ENCODE peak calls at places on chromosomes 16 and 17, in five cellular contexts. B is adrenal gland, Y is WTC11, A is Calu3, Q is GM13977. R is an unnamed sample.

GRCh38 chr16:2388875-2389433 is 40.3 kb upstream of the CCNF start:
- DNase-seq in A (peak; percentile 2), Y (no peak), Q (no peak), B (no peak), R (peak; percentile 8)

GRCh38 chr17:2695243-2695960 is 16.2 kb downstream of the CLUH start:
- DNase-seq in Y (peak; percentile 9), B (no peak), Q (peak; percentile 41), A (no peak), R (no peak)

GRCh38 chr17:69592692-69593350 is 178.3 kb downstream of the MAP2K6 start:
- DNase-seq in B (no peak), A (no peak), Y (no peak), Q (no peak), R (no peak)

GRCh38 chr17:306536-307294 is 45.9 kb downstream of the RPH3AL start:
- DNase-seq in Y (no peak), Q (no peak), B (no peak), A (no peak), R (no peak)

GRCh38 chr17:81821147-81821546 is 11.9 kb downstream of the MCRIP1 start:
- DNase-seq in Q (no peak), Y (no peak), A (no peak), B (no peak), R (peak; percentile 28)

GRCh38 chr17:5580367-5580766 is 3.9 kb downstream of the NLRP1 start:
- DNase-seq in Y (no peak), B (no peak), A (no peak), Q (no peak), R (no peak)

GRCh38 chr17:82917656-82918345 is 78.0 kb upstream of the ZNF750 start:
- DNase-seq in Q (peak; percentile 70), A (peak; percentile 12), Y (peak; percentile 62), B (peak; percentile 69), R (peak; percentile 63)

GRCh38 chr16:82138478-82139285 is 31.3 kb downstream of the MPHOSPH6 start:
- DNase-seq in B (no peak), A (no peak), Y (no peak), Q (no peak), R (no peak)

GRCh38 chr16:53829186-53829747 is 125.3 kb downstream of the FTO start:
- DNase-seq in B (no peak), Q (no peak), Y (no peak), A (no peak), R (no peak)

GRCh38 chr16:24348511-24349290 is 92.6 kb downstream of the CACNG3 start:
- DNase-seq in Y (peak; percentile 15), Q (no peak), A (no peak), B (no peak), R (no peak)

GRCh38 chr16:86931410-86931941 is 353.1 kb downstream of the FOXL1 start:
- DNase-seq in A (no peak), Y (no peak), Q (no peak), B (peak; percentile 71), R (no peak)

GRCh38 chr16:84497418-84497817 is 7.0 kb downstream of the MEAK7 start:
- DNase-seq in Y (no peak), A (no peak), B (peak; percentile 28), Q (no peak), R (no peak)

GRCh38 chr17:20073056-20073979 is 64.2 kb downstream of the SPECC1 start:
- DNase-seq in Q (peak; percentile 19), B (peak; percentile 74), Y (no peak), A (no peak), R (peak; percentile 55)

GRCh38 chr16:55056585-55057520 is 126.2 kb downstream of the IRX5 start:
- DNase-seq in Y (peak; percentile 81), Q (no peak), A (peak; percentile 42), B (no peak), R (peak; percentile 16)

GRCh38 chr17:46182961-46183360 is 10.3 kb downstream of the KANSL1 start:
- DNase-seq in Q (no peak), A (no peak), B (no peak), Y (no peak), R (no peak)

GRCh38 chr17:17150450-17150804 is 55.7 kb downstream of the PLD6 start:
- DNase-seq in B (no peak), Y (no peak), A (no peak), Q (peak; percentile 52), R (no peak)

GRCh38 chr17:36721560-36722120 is 120.3 kb downstream of the MRM1 start:
- DNase-seq in Q (peak; percentile 57), Y (no peak), B (no peak), A (no peak), R (peak; percentile 21)

GRCh38 chr17:83129676-83130075 is 50.3 kb downstream of the METRNL start:
- DNase-seq in Y (no peak), A (no peak), B (no peak), Q (no peak), R (no peak)

GRCh38 chr16:55330726-55331647 is 7.0 kb downstream of the IRX6 start:
- DNase-seq in B (no peak), Q (no peak), A (no peak), Y (peak; percentile 30), R (no peak)

GRCh38 chr16:3235856-3236669 is 1.1 kb upstream of the ZNF200 start:
- DNase-seq in Y (peak; percentile 59), Q (no peak), A (no peak), B (peak; percentile 68), R (peak; percentile 81)

GRCh38 chr17:49880291-49881053 is 32.6 kb upstream of the TAC4 start:
- DNase-seq in B (peak; percentile 83), A (peak; percentile 95), Q (peak; percentile 92), Y (peak; percentile 96), R (peak; percentile 82)

GRCh38 chr17:39104046-39104445 is 47.4 kb downstream of the PLXDC1 start:
- DNase-seq in Q (no peak), B (no peak), A (no peak), Y (no peak), R (no peak)

GRCh38 chr17:40150215-40150614 is 9.9 kb downstream of the CASC3 start:
- DNase-seq in A (no peak), Y (no peak), Q (no peak), B (peak; percentile 51), R (no peak)

GRCh38 chr16:59369523-59369922 is 635.4 kb upstream of the GOT2 start:
- DNase-seq in Y (no peak), Q (no peak), B (no peak), A (no peak), R (no peak)

GRCh38 chr16:72827907-72828306 is 220.0 kb downstream of the ZFHX3 start:
- DNase-seq in Q (no peak), Y (no peak), A (no peak), B (no peak), R (no peak)

GRCh38 chr17:32302860-32303649 is 37.4 kb downstream of the RHBDL3 start:
- DNase-seq in Y (peak; percentile 79), Q (no peak), B (no peak), A (no peak), R (no peak)

GRCh38 chr16:49828545-49829267 is 27.2 kb downstream of the ZNF423 start:
- DNase-seq in Q (no peak), A (no peak), B (no peak), Y (no peak), R (no peak)

GRCh38 chr17:37614391-37614790 is 5.2 kb upstream of the SYNRG start:
- DNase-seq in Q (no peak), A (no peak), B (no peak), Y (no peak), R (no peak)

GRCh38 chr17:36837616-36838272 is 99.5 kb upstream of the LHX1 start:
- DNase-seq in B (no peak), Q (no peak), Y (peak; percentile 47), A (no peak), R (no peak)

GRCh38 chr17:61481421-61481820 is 29.2 kb downstream of the TBX4 start:
- DNase-seq in Y (no peak), B (no peak), A (no peak), Q (no peak), R (no peak)

GRCh38 chr17:79991140-79991923 is 44.3 kb downstream of the TBC1D16 start:
- DNase-seq in B (peak; percentile 92), Q (peak; percentile 87), Y (peak; percentile 87), A (peak; percentile 94), R (peak; percentile 91)
- TF ChIP-seq CTCF in B (peak; percentile 24), Q (peak; percentile 57), Y (peak; percentile 15), A (peak; percentile 77), R (peak; percentile 49)

DNA sequence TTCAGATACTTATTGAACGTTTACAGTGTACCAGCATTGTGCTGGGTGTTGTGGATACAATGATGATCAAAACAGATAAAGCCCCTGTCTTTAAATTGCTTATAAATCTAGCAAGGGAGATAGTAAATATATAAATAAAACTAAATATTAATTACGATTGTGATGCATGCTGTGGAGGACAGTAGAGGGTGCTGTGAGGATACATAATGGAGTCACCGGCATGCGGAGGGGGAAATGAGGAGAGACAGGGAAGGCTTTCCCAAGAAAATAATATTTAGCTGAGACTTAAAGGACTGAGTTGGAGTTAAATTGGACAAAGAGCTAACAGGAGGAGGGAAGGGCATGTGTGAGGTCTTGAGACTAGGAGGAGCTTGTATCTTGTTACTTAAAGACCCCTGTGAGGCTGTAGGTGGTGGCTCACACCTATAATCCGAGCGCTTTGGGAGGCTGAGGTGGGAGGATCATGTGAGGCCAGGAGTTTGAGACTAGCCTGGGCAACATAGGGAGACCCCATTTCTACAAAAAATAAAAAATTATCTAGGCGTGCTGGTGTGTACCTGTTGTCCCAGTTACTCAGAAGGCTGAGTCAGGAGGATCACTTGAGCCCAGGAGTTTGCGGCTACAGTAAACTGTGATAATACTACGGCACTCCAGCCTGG is 2.4 kb downstream of the DHRS7B start:
- DNase-seq in Q (no peak), A (peak; percentile 29), B (peak; percentile 69), Y (no peak), R (no peak)
- TF ChIP-seq CTCF in Q (peak; percentile 55), A (no peak), B (peak; percentile 42), Y (no peak), R (no peak)

DNA sequence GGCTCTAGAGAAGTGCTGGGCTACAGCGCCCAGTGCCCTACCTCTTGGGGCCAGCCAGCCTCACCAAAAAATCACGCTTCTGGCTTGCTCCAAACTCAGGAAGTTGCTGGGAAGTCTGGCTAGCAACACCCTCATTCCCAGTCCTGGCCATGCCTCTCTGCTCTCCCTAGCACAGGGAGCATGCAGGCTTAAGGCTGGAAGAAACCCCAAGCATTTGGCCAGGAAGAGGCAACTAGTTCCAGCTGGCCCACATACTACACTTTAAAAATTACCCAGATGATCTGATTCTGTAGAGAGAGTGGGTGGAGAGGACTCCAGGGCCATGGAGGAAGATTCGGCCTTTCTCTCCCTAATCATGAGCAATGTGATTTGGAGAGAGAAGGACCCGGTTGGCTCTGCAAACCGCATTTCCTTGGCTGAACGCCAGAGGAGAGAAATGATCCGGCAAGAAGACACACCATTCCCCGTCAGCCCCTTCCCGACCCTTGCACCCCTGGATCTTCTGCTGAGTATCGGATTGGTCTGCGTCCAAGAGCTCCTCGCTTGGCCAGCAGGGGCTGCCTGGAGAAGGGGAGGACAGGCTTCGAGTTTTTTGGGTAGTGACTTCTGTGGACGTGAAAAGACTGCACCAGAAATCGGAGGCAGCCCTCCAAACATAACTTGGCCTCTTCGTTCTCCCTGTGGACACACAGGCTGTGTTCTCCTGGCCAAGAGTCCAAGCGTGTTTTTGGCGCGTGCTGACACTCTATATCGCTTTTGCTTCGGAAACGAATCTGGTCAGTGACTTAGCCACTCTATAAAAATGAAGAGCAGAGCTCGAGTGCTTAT is 406.3 kb downstream of the WWOX start:
- DNase-seq in Y (peak; percentile 17), B (peak; percentile 78), Q (no peak), A (no peak), R (no peak)
- TF ChIP-seq CTCF in Y (no peak), B (peak; percentile 12), Q (no peak), A (no peak), R (no peak)

GRCh38 chr16:4805231-4805630 is 2.8 kb upstream of the ROGDI start:
- DNase-seq in B (peak; percentile 76), Y (no peak), Q (no peak), A (no peak), R (no peak)
- TF ChIP-seq CTCF in B (no peak), Y (no peak), Q (no peak), A (no peak), R (no peak)

GRCh38 chr16:30096862-30097563 is 1.0 kb upstream of the YPEL3 start:
- DNase-seq in B (no peak), Y (peak; percentile 40), Q (no peak), A (no peak), R (no peak)
- TF ChIP-seq CTCF in B (no peak), Y (no peak), Q (no peak), A (no peak), R (no peak)

R was measured in activated CD8-positive, alpha-beta T cell treated with anti-CD3 and anti-CD28 coated beads for 36 hours.